ENCODE peak calls at places on chromosome 7, in nine cellular contexts. Q, G, O, P, V, I, H, U and K are unnamed samples. For H3K4me1, the result is how much of the 10 kb centered on the place peaks cover.

GRCh38 chr7:82442492-82443043 is 1.0 kb downstream of the CACNA2D1 start:
- DNase-seq in Q (peak), G (no peak), O (peak), P (no peak), V (no peak), I (no peak), H (peak), U (no peak), K (peak)

GRCh38 chr7:111011500-111011899 is 79.4 kb upstream of the LRRN3 start:
- DNase-seq in Q (no peak), G (no peak), O (no peak), P (no peak), V (no peak), I (peak), H (no peak), U (no peak), K (no peak)

GRCh38 chr7:29239638-29240037 is 45.1 kb downstream of the CHN2 start:
- DNase-seq in Q (no peak), G (no peak), O (peak), P (peak), V (no peak), I (peak), H (no peak), U (peak), K (peak)

GRCh38 chr7:21926448-21926847 is 19.3 kb downstream of the CDCA7L start:
- DNase-seq in Q (no peak), G (no peak), O (no peak), P (no peak), V (no peak), I (no peak), H (no peak), U (no peak), K (no peak)

GRCh38 chr7:11648104-11648503 is 183.9 kb downstream of the THSD7A start:
- DNase-seq in Q (no peak), G (no peak), O (no peak), P (no peak), V (no peak), I (no peak), H (no peak), U (no peak), K (no peak)

GRCh38 chr7:154859747-154860620 is 142.9 kb downstream of the PAXIP1 start:
- DNase-seq in Q (no peak), G (no peak), O (no peak), P (no peak), V (no peak), I (no peak), H (no peak), U (no peak), K (no peak)

GRCh38 chr7:24378871-24379608 is 95.0 kb downstream of the NPY start:
- DNase-seq in Q (no peak), G (no peak), O (no peak), P (no peak), V (no peak), I (peak), H (peak), U (no peak), K (no peak)

GRCh38 chr7:123601530-123601929 is at the start of gene ASB15:
- DNase-seq in Q (no peak), G (no peak), O (no peak), P (no peak), V (no peak), I (no peak), H (no peak), U (no peak), K (no peak)

GRCh38 chr7:68770649-68771048 is 827.6 kb upstream of the AUTS2 start:
- DNase-seq in Q (peak), G (no peak), O (no peak), P (no peak), V (peak), I (no peak), H (peak), U (no peak), K (no peak)

GRCh38 chr7:157549612-157550299 is 213.0 kb downstream of the DNAJB6 start:
- DNase-seq in Q (no peak), G (no peak), O (no peak), P (peak), V (no peak), I (no peak), H (no peak), U (no peak), K (no peak)

GRCh38 chr7:94296886-94297285 is 97.8 kb upstream of the COL1A2 start:
- DNase-seq in Q (no peak), G (no peak), O (no peak), P (no peak), V (no peak), I (no peak), H (peak), U (no peak), K (no peak)

GRCh38 chr7:139232893-139233292 is 1.9 kb downstream of the UBN2 start:
- DNase-seq in Q (no peak), G (no peak), O (no peak), P (no peak), V (no peak), I (peak), H (peak), U (no peak), K (no peak)

GRCh38 chr7:138460649-138461607 is 869 bp downstream of the TRIM24 start:
- DNase-seq in Q (peak), G (peak), O (peak), P (peak), V (peak), I (peak), H (peak), U (peak), K (peak)

GRCh38 chr7:148831782-148832181 is 52.3 kb downstream of the EZH2 start:
- DNase-seq in Q (no peak), G (no peak), O (no peak), P (no peak), V (no peak), I (no peak), H (no peak), U (no peak), K (no peak)

GRCh38 chr7:158789842-158790241 is 39.5 kb downstream of the ESYT2 start:
- DNase-seq in Q (no peak), G (no peak), O (no peak), P (no peak), V (no peak), I (no peak), H (no peak), U (peak), K (peak)

GRCh38 chr7:73904219-73905136 is 43.5 kb downstream of the TMEM270 start:
- DNase-seq in Q (no peak), G (no peak), O (no peak), P (peak), V (no peak), I (no peak), H (no peak), U (peak), K (no peak)

GRCh38 chr7:129225931-129226572 is 1.2 kb downstream of the AHCYL2 start:
- DNase-seq in Q (no peak), G (no peak), O (no peak), P (no peak), V (no peak), I (no peak), H (no peak), U (no peak), K (no peak)

GRCh38 chr7:5997210-5997808 is 11.5 kb downstream of the PMS2 start:
- DNase-seq in Q (peak), G (peak), O (peak), P (peak), V (no peak), I (peak), H (peak), U (no peak), K (peak)

GRCh38 chr7:65454479-65454878 is 80.8 kb downstream of the ZNF92 start:
- DNase-seq in Q (no peak), G (no peak), O (no peak), P (no peak), V (no peak), I (no peak), H (no peak), U (no peak), K (no peak)

GRCh38 chr7:35797311-35797710 is 3.5 kb upstream of the SEPTIN7 start:
- DNase-seq in Q (no peak), G (no peak), O (no peak), P (no peak), V (no peak), I (no peak), H (no peak), U (no peak), K (no peak)

GRCh38 chr7:123712619-123713018 is 36.2 kb downstream of the WASL start:
- DNase-seq in Q (no peak), G (no peak), O (no peak), P (no peak), V (no peak), I (no peak), H (peak), U (no peak), K (no peak)

GRCh38 chr7:149495785-149496641 is 1.6 kb downstream of the ZNF746 start:
- DNase-seq in Q (peak), G (no peak), O (no peak), P (no peak), V (peak), I (peak), H (peak), U (no peak), K (no peak)

GRCh38 chr7:142420554-142421362 is 162.9 kb upstream of the PRSS58 start:
- DNase-seq in Q (peak), G (no peak), O (peak), P (peak), V (no peak), I (peak), H (peak), U (peak), K (peak)

GRCh38 chr7:154431045-154431444 is 378.8 kb downstream of the DPP6 start:
- DNase-seq in Q (no peak), G (no peak), O (peak), P (peak), V (no peak), I (no peak), H (no peak), U (peak), K (no peak)

GRCh38 chr7:25216837-25217236 is 11.4 kb downstream of the NPVF start:
- DNase-seq in Q (peak), G (peak), O (peak), P (no peak), V (no peak), I (peak), H (peak), U (no peak), K (peak)

GRCh38 chr7:134690016-134690415 is 43.4 kb downstream of the BPGM start:
- DNase-seq in Q (peak), G (no peak), O (no peak), P (no peak), V (no peak), I (peak), H (peak), U (no peak), K (no peak)

GRCh38 chr7:157228864-157229422 is 90.2 kb downstream of the UBE3C start:
- DNase-seq in Q (peak), G (no peak), O (peak), P (peak), V (no peak), I (peak), H (peak), U (peak), K (peak)

GRCh38 chr7:109284943-109285342 is 715.3 kb downstream of the DNAJB9 start:
- DNase-seq in Q (no peak), G (no peak), O (no peak), P (no peak), V (no peak), I (no peak), H (no peak), U (no peak), K (no peak)

GRCh38 chr7:34064511-34065158 is 159.3 kb downstream of the BMPER start:
- DNase-seq in Q (no peak), G (no peak), O (no peak), P (no peak), V (no peak), I (no peak), H (peak), U (no peak), K (no peak)

GRCh38 chr7:136940122-136940521 is 71.7 kb downstream of the CHRM2 start:
- DNase-seq in Q (no peak), G (no peak), O (no peak), P (no peak), V (no peak), I (no peak), H (no peak), U (no peak), K (no peak)

GRCh38 chr7:136942396-136942795 is 73.9 kb downstream of the CHRM2 start:
- DNase-seq in Q (peak), G (no peak), O (no peak), P (no peak), V (no peak), I (no peak), H (peak), U (no peak), K (no peak)

GRCh38 chr7:136942994-136943393 is 74.5 kb downstream of the CHRM2 start:
- DNase-seq in Q (no peak), G (no peak), O (no peak), P (no peak), V (no peak), I (no peak), H (no peak), U (no peak), K (no peak)

GRCh38 chr7:136940917-136941316 is 72.5 kb downstream of the CHRM2 start:
- DNase-seq in Q (no peak), G (no peak), O (no peak), P (no peak), V (no peak), I (no peak), H (no peak), U (no peak), K (no peak)

DNA sequence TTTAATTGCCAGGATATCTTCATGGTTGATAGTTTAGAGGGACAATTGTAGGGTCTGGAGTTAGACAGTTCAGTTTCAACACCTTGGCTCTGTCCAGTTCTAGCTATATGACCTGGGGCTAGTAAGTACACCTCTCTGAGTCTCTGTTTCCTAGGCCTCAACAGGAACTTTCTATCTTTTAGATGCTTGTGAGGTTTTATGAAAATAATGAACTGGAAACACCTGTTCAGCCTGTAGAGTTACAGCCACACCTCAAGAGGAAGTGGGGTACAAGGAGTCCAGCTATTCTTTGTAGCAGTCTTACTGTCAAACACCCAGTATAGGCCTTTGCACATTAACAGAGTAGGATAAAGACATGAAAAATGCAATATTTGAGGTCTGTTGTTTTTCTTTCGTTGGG is 73.4 kb downstream of the CHRM2 start:
- DNase-seq in Q (no peak), G (no peak), O (no peak), P (no peak), V (no peak), I (no peak), H (no peak), U (no peak), K (no peak)
- H3K4me1 ChIP-seq in Q (under half), G (under half), O (under half), P (under half), V (under half), I (under half), H (under half), U (under half), K (under half)

GRCh38 chr7:37096341-37096740 is 352.3 kb downstream of the ELMO1 start:
- DNase-seq in Q (no peak), G (no peak), O (no peak), P (no peak), V (no peak), I (no peak), H (no peak), U (no peak), K (no peak)

GRCh38 chr7:37097983-37098382 is 350.7 kb downstream of the ELMO1 start:
- DNase-seq in Q (no peak), G (no peak), O (no peak), P (no peak), V (no peak), I (no peak), H (no peak), U (no peak), K (no peak)

GRCh38 chr7:37095122-37095521 is 353.5 kb downstream of the ELMO1 start:
- DNase-seq in Q (no peak), G (no peak), O (no peak), P (no peak), V (no peak), I (no peak), H (no peak), U (no peak), K (peak)

GRCh38 chr7:37100735-37101331 is 347.8 kb downstream of the ELMO1 start:
- DNase-seq in Q (no peak), G (no peak), O (peak), P (no peak), V (no peak), I (no peak), H (no peak), U (no peak), K (no peak)

GRCh38 chr7:37097276-37097675 is 351.4 kb downstream of the ELMO1 start:
- DNase-seq in Q (no peak), G (no peak), O (no peak), P (no peak), V (no peak), I (no peak), H (no peak), U (no peak), K (no peak)
- H3K4me1 ChIP-seq in Q (under half), G (under half), O (under half), P (under half), V (under half), I (under half), H (under half), U (under half), K (under half)

DNA sequence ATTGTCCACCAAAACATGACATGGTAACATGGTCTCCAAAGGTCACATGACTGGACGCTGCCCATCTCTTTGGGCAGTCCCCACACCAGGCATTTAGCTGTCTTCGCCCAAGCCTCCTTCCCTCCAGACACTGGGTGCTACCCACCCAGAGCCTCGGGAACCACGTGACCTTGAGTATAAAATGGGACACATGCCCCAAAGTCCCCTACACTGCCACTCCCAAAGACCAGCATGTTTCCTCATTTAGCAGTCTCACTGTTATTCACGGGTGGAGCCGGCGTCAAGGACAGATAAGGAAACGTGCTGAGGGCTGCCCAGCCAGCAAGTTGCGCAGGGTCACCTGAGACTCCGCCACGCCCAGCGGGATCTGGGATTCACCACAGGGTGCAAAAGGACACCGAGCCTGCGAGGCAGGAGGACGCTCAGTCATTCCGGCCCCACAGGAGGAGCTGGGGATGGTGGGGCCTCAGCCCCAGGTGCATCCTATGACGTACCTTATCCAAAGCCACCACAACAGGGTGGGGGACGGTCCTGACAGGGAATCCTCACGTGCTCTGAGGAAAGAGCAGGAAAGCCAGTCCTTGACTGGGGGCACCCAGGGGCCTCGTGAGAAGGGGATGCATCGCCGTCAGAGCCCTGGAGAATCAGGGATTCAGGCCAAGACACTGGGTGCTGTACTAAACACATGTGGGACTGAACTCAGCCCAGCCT is 226.9 kb downstream of the TNS3 start:
- DNase-seq in Q (peak), G (no peak), O (no peak), P (peak), V (peak), I (no peak), H (no peak), U (no peak), K (no peak)
- H3K4me1 ChIP-seq in Q (under half), G (under half), O (under half), P (under half), V (under half), I (under half), H (under half), U (under half), K (under half)

GRCh38 chr7:44097064-44097932 is 6.8 kb upstream of the AEBP1 start:
- DNase-seq in Q (no peak), G (no peak), O (no peak), P (no peak), V (no peak), I (no peak), H (no peak), U (no peak), K (no peak)
- H3K4me1 ChIP-seq in Q (under half), G (under half), O (under half), P (under half), V (under half), I (under half), H (under half), U (under half), K (under half)

DNA sequence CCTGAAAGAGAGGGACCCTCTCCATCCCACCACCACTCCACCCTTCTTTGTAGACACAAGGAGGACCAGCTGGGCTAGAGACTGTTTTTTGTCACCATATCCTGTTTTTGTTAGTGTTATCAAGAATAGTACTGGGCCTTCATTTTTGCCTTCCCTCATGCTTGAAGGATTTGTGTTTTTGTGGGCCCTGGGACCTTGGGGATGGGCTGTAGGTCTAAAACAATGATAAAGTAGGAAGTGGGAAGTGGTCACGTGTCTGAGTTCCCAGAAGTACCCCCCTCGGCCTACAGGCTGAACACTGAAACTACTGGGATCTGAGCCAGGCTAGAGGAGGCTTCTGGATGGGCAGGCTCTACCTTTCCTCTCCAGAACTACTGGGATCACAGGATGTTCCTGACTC is 8.9 kb downstream of the AGFG2 start:
- DNase-seq in Q (no peak), G (no peak), O (no peak), P (no peak), V (no peak), I (no peak), H (no peak), U (no peak), K (no peak)
- H3K4me1 ChIP-seq in Q (under half), G (under half), O (under half), P (under half), V (half or more), I (under half), H (under half), U (under half), K (under half)